ENCODE peak calls at places on chromosomes 2 and 18, in seven cellular contexts. V, I, A, M, J, T and D are unnamed samples.

GRCh38 chr2:226327830-226328229 is 471.8 kb downstream of the IRS1 start:
- DNase-seq in V (no peak), A (no peak), T (no peak), J (peak; percentile 80), M (no peak), I (no peak), D (no peak)

GRCh38 chr2:241300000-241300399 is 15.5 kb downstream of the HDLBP start:
- DNase-seq in J (no peak), A (peak; percentile 70), V (peak; percentile 74), I (peak; percentile 23), M (no peak), T (no peak), D (no peak)

GRCh38 chr18:21242141-21243040 is at the start of gene GREB1L:
- DNase-seq in T (no peak), V (no peak), A (no peak), I (no peak), M (peak; percentile 89), J (peak; percentile 38), D (no peak)

GRCh38 chr2:84889332-84889731 is 8.4 kb upstream of the TRABD2A start:
- DNase-seq in I (no peak), A (no peak), J (no peak), T (no peak), V (no peak), M (no peak), D (no peak)

GRCh38 chr2:217412721-217413120 is 552.9 kb upstream of the TNP1 start:
- DNase-seq in J (no peak), A (no peak), I (no peak), M (no peak), V (no peak), T (no peak), D (no peak)

GRCh38 chr2:240149943-240150784 is 9.7 kb upstream of the OTOS start:
- DNase-seq in I (peak; percentile 11), A (no peak), T (no peak), J (no peak), M (no peak), V (no peak), D (no peak)

GRCh38 chr2:129904532-129905446 is 74.7 kb upstream of the RAB6C start:
- DNase-seq in J (no peak), I (no peak), A (no peak), T (no peak), M (peak; percentile 68), V (peak; percentile 31), D (no peak)

GRCh38 chr2:146661494-146662096 is 1183.2 kb upstream of the ACVR2A start:
- DNase-seq in J (no peak), A (no peak), T (no peak), M (no peak), V (no peak), I (no peak), D (peak; percentile 16)

GRCh38 chr18:34493099-34493544 is 217.0 kb upstream of the DTNA start:
- DNase-seq in A (no peak), M (peak; percentile 91), V (no peak), J (peak; percentile 38), T (peak; percentile 42), I (no peak), D (peak; percentile 72)

GRCh38 chr2:166627893-166628292 is 133.8 kb upstream of the SCN7A start:
- DNase-seq in I (no peak), J (no peak), M (no peak), V (no peak), T (no peak), A (no peak), D (no peak)

GRCh38 chr2:143629344-143629743 is 500.1 kb downstream of the ARHGAP15 start:
- DNase-seq in T (no peak), M (no peak), J (no peak), I (no peak), V (no peak), A (no peak), D (peak; percentile 73)

GRCh38 chr2:42096869-42097591 is 49.2 kb downstream of the PKDCC start:
- DNase-seq in J (no peak), I (no peak), V (peak; percentile 47), A (no peak), M (no peak), T (no peak), D (no peak)

GRCh38 chr2:240289701-240290431 is 145.6 kb upstream of the GPC1 start:
- DNase-seq in M (peak; percentile 73), I (no peak), T (no peak), A (no peak), V (no peak), J (no peak), D (no peak)

GRCh38 chr2:100206731-100207255 is 64.4 kb upstream of the AFF3 start:
- DNase-seq in T (no peak), J (no peak), A (no peak), V (no peak), I (no peak), M (no peak), D (no peak)

GRCh38 chr2:131040661-131041401 is 52.4 kb downstream of the FAM168B start:
- DNase-seq in A (peak; percentile 17), M (no peak), V (no peak), J (no peak), I (no peak), T (no peak), D (no peak)

GRCh38 chr18:54802178-54802577 is 26.1 kb upstream of the RAB27B start:
- DNase-seq in M (no peak), J (no peak), V (no peak), A (no peak), I (no peak), T (no peak), D (no peak)

GRCh38 chr2:154470386-154470785 is 228.1 kb upstream of the KCNJ3 start:
- DNase-seq in M (no peak), V (no peak), I (no peak), J (no peak), T (no peak), A (no peak), D (no peak)

GRCh38 chr2:101446869-101447268 is 28.0 kb downstream of the RFX8 start:
- DNase-seq in J (no peak), A (no peak), I (no peak), M (no peak), V (no peak), T (no peak), D (peak; percentile 64)

GRCh38 chr2:16248571-16249105 is 308.3 kb downstream of the MYCN start:
- DNase-seq in J (no peak), T (no peak), I (no peak), V (no peak), M (no peak), A (no peak), D (no peak)

GRCh38 chr18:28204154-28204553 is 27.2 kb upstream of the CDH2 start:
- DNase-seq in M (no peak), T (no peak), J (peak; percentile 66), I (no peak), V (no peak), A (no peak), D (peak; percentile 57)

GRCh38 chr2:27664245-27664574 is 521 bp downstream of the SLC4A1AP start:
- DNase-seq in T (no peak), J (no peak), M (no peak), A (no peak), V (no peak), I (no peak), D (no peak)

GRCh38 chr2:109159096-109159495 is 30.1 kb downstream of the SH3RF3 start:
- DNase-seq in M (peak; percentile 63), T (no peak), A (no peak), J (no peak), I (no peak), V (no peak), D (no peak)

GRCh38 chr2:46913471-46914381 is 1.9 kb downstream of the MCFD2 start:
- DNase-seq in J (peak; percentile 89), I (no peak), M (no peak), A (no peak), V (no peak), T (peak; percentile 35), D (peak; percentile 35)
- H3K4me3 ChIP-seq in J (peak overlapping the region; percentile 76), I (no peak overlapping the region), M (peak overlapping the region; percentile 71), A (no peak overlapping the region), V (no peak overlapping the region), T (no peak overlapping the region), D (peak overlapping the region; percentile 95)

DNA sequence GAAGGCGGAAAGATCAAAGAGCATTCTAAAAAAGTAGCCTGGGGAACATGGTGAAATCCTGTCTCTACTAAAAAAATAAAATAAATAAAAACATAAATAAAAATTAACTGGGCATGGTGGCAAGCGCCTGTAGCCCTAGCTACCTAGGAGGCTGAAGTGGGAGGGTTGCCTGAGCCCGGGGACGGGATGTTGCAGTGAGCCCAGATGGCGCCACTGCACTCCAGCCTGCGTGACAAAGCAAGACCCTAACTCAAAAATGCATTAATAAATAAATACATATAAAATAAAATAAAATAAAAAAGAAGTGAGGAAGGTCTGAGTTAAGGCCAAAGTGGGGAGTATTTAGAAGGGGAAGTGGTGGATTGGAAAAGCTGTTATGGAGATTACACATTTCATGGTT is 1.3 kb upstream of the PSMD14 start:
- DNase-seq in T (no peak), M (no peak), J (no peak), A (no peak), I (no peak), V (no peak), D (no peak)
- H3K4me3 ChIP-seq in T (no peak overlapping the region), M (no peak overlapping the region), J (peak overlapping the region; percentile 71), A (no peak overlapping the region), I (no peak overlapping the region), V (no peak overlapping the region), D (no peak overlapping the region)

GRCh38 chr2:70888925-70889715 is 46.6 kb upstream of the ATP6V1B1 start:
- DNase-seq in J (no peak), I (no peak), M (no peak), T (no peak), V (no peak), A (no peak), D (no peak)

GRCh38 chr2:70887208-70887549 is 48.5 kb upstream of the ATP6V1B1 start:
- DNase-seq in I (no peak), M (no peak), J (no peak), T (no peak), A (no peak), V (peak; percentile 38), D (no peak)

GRCh38 chr2:70889716-70890037 is 46.0 kb upstream of the ATP6V1B1 start:
- DNase-seq in J (no peak), T (no peak), A (no peak), V (no peak), M (no peak), I (no peak), D (no peak)

GRCh38 chr2:70887550-70888229 is 48.0 kb upstream of the ATP6V1B1 start:
- DNase-seq in V (no peak), J (no peak), A (no peak), M (no peak), I (no peak), T (no peak), D (no peak)

DNA sequence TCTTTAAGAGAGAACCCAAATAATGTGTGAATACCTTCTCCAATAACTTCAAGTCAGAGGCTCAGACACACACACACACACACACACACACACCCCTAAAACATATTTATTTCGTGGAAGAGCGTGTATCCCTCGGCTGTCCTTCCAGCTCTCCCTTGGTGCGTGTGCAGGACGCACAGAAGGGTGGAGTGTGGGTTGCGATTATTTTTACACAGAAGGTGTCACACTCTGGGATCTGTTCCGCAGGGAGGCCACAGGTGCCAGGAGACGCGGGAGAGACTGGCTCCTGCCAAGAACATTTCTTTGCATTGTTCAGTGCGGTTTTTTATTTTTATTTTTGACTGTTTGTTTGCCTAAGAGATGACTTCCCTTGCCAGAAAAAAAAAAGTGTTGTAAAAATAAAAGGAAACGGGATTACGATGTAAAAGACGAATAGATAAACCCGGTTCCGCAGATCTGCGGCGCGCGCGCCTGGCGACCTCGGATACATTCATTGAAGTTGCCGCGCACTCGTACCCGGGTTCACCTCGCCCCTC is 47.2 kb upstream of the ATP6V1B1 start:
- DNase-seq in T (no peak), V (no peak), J (no peak), A (no peak), M (no peak), I (no peak), D (no peak)
- H3K4me3 ChIP-seq in T (no peak overlapping the region), V (no peak overlapping the region), J (no peak overlapping the region), A (no peak overlapping the region), M (no peak overlapping the region), I (no peak overlapping the region), D (no peak overlapping the region)

GRCh38 chr2:191680639-191681038 is 2.7 kb downstream of the NABP1 start:
- DNase-seq in V (no peak), J (no peak), T (no peak), A (no peak), M (no peak), I (peak; percentile 9), D (no peak)
- H3K4me3 ChIP-seq in V (no peak overlapping the region), J (peak overlapping the region; percentile 75), T (no peak overlapping the region), A (peak overlapping the region; percentile 37), M (no peak overlapping the region), I (peak overlapping the region; percentile 35), D (peak overlapping the region; percentile 76)